ENCODE peak calls at places on chromosomes 1 and 21, in four cellular contexts. Z is progenitor cell of endocrine pancreas, O is PC-3, N is GM13976. H is an unnamed sample.

GRCh38 chr1:43329995-43330751 is 7.4 kb upstream of the MPL start:
- DNase-seq in Z (no peak), O (peak; percentile 57), N (peak; percentile 80), H (peak; percentile 38)

GRCh38 chr21:26130249-26130896 is 40.2 kb downstream of the APP start:
- DNase-seq in Z (no peak), O (no peak), N (no peak), H (peak; percentile 61)

GRCh38 chr1:214476229-214476957 is 75.0 kb downstream of the PTPN14 start:
- DNase-seq in Z (no peak), O (peak; percentile 78), N (no peak), H (peak; percentile 93)

GRCh38 chr1:241799414-241799813 is 48.6 kb upstream of the EXO1 start:
- DNase-seq in Z (no peak), O (no peak), N (no peak), H (peak; percentile 51)

GRCh38 chr1:230067441-230067870 is 418 bp downstream of the GALNT2 start:
- DNase-seq in Z (peak; percentile 39), O (peak; percentile 49), N (peak; percentile 51), H (peak; percentile 79)

GRCh38 chr1:2108213-2108876 is 58.1 kb downstream of the PRKCZ start:
- DNase-seq in Z (no peak), O (peak; percentile 31), N (peak; percentile 66), H (no peak)

GRCh38 chr1:155178441-155179106 is 4.9 kb downstream of the TRIM46 start:
- DNase-seq in Z (no peak), O (no peak), N (no peak), H (no peak)

GRCh38 chr21:34345091-34345871 is 18.5 kb upstream of the KCNE2 start:
- DNase-seq in Z (no peak), O (no peak), N (no peak), H (no peak)

GRCh38 chr1:188129856-188130838 is 1301.4 kb downstream of the PLA2G4A start:
- DNase-seq in Z (no peak), O (no peak), N (no peak), H (no peak)

GRCh38 chr1:7650801-7651200 is 120.3 kb upstream of the VAMP3 start:
- DNase-seq in Z (no peak), O (no peak), N (no peak), H (no peak)

GRCh38 chr21:45330075-45330781 is 42.5 kb upstream of the POFUT2 start:
- DNase-seq in Z (peak; percentile 40), O (peak; percentile 86), N (no peak), H (peak; percentile 79)

GRCh38 chr1:222390181-222390580 is 157.7 kb downstream of the HHIPL2 start:
- DNase-seq in Z (no peak), O (no peak), N (no peak), H (no peak)

GRCh38 chr1:106173101-106173500 is 883.4 kb upstream of the PRMT6 start:
- DNase-seq in Z (no peak), O (no peak), N (no peak), H (no peak)

GRCh38 chr1:206684478-206685255 is at the start of gene MAPKAPK2:
- DNase-seq in Z (peak; percentile 60), O (peak; percentile 76), N (peak; percentile 97), H (peak; percentile 83)

GRCh38 chr1:26145041-26145959 is 13.6 kb upstream of the FAM110D start:
- DNase-seq in Z (peak; percentile 67), O (peak; percentile 90), N (peak; percentile 80), H (peak; percentile 90)

GRCh38 chr1:235018161-235018560 is 110.5 kb downstream of the TOMM20 start:
- DNase-seq in Z (no peak), O (peak; percentile 93), N (no peak), H (peak; percentile 100)

GRCh38 chr1:247212012-247212411 is 40.2 kb upstream of the ZNF124 start:
- DNase-seq in Z (no peak), O (no peak), N (peak; percentile 58), H (no peak)

GRCh38 chr1:209755926-209756607 is at the start of gene TRAF3IP3:
- DNase-seq in Z (no peak), O (no peak), N (peak; percentile 74), H (no peak)

GRCh38 chr1:182768973-182769372 is 20.6 kb upstream of the NPL start:
- DNase-seq in Z (no peak), O (no peak), N (no peak), H (peak; percentile 63)

GRCh38 chr1:51583532-51583931 is 33.4 kb upstream of the OSBPL9 start:
- DNase-seq in Z (no peak), O (peak; percentile 43), N (no peak), H (no peak)

GRCh38 chr1:23376890-23377811 is 7.5 kb upstream of the ZNF436 start:
- DNase-seq in Z (no peak), O (peak; percentile 89), N (no peak), H (peak; percentile 89)

GRCh38 chr1:93629101-93630059 is 52.3 kb downstream of the BCAR3 start:
- DNase-seq in Z (no peak), O (peak; percentile 85), N (peak; percentile 64), H (peak; percentile 76)

GRCh38 chr1:93630168-93630567 is 51.5 kb downstream of the BCAR3 start:
- DNase-seq in Z (no peak), O (peak; percentile 57), N (no peak), H (peak; percentile 36)

GRCh38 chr1:93633313-93633712 is 48.3 kb downstream of the BCAR3 start:
- DNase-seq in Z (no peak), O (no peak), N (no peak), H (no peak)

GRCh38 chr1:93628682-93629081 is 53.0 kb downstream of the BCAR3 start:
- DNase-seq in Z (no peak), O (no peak), N (no peak), H (no peak)

DNA sequence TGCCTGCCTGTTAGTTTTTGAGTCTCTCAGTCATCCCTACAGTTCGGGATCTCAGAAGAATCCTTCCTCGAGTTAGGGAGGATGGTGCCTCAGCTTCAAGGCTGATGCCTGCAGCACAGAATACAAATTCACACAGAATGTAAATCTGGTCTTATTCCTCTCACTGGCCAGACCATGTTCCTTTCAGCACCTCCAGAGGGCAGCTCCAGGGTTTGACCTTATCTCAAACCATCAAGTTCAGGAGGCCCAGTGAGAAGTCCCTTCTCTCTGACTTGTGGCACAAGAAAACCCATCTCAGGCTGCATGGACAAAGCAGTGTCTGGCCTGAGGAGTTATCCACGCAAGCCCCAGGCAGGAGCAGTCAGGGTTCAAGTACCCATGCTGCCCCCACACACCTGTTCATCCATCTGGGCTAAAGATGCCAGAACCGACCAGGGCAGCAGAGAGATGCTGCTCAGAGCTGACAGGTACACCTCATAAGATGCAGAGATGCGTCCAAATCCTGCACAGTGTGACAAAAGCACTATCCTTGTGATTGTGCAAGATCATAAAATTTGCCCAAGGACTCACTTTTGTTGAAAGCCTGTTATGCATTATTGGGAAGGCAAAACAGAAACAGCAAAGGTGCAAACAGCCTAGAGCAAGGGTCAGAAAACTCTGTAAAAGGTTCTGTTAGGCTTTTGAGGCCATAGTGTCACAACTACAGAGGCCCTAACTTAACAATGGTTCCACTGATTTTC is 49.8 kb downstream of the BCAR3 start:
- DNase-seq in Z (no peak), O (no peak), N (no peak), H (no peak)
- TF ChIP-seq CTCF in Z (peak; percentile 29), O (peak; percentile 43), N (peak; percentile 12), H (peak; percentile 17)

DNA sequence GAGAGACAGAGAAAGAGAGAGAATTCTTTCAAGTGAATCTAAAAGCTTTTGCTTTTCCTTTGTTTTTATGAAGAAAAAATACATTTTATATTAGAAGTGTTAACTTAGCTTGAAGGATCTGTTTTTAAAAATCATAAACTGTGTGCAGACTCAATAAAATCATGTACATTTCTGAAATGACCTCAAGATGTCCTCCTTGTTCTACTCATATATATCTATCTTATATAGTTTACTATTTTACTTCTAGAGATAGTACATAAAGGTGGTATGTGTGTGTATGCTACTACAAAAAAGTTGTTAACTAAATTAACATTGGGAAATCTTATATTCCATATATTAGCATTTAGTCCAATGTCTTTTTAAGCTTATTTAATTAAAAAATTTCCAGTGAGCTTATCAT is 117.6 kb downstream of the PTPRC start:
- DNase-seq in Z (no peak), O (peak; percentile 41), N (no peak), H (peak; percentile 45)
- TF ChIP-seq CTCF in Z (peak; percentile 28), O (peak; percentile 46), N (no peak), H (peak; percentile 50)

GRCh38 chr1:14598007-14598497 is 433 bp upstream of the KAZN start:
- DNase-seq in Z (peak; percentile 39), O (no peak), N (peak; percentile 28), H (no peak)

GRCh38 chr1:14596591-14596990 is 1.9 kb upstream of the KAZN start:
- DNase-seq in Z (no peak), O (no peak), N (no peak), H (no peak)

GRCh38 chr1:14599173-14599754 is 779 bp downstream of the KAZN start:
- DNase-seq in Z (peak; percentile 22), O (no peak), N (peak; percentile 46), H (no peak)

GRCh38 chr1:14598498-14599172 is at the start of gene KAZN:
- DNase-seq in Z (peak; percentile 64), O (peak; percentile 40), N (peak; percentile 34), H (no peak)

DNA sequence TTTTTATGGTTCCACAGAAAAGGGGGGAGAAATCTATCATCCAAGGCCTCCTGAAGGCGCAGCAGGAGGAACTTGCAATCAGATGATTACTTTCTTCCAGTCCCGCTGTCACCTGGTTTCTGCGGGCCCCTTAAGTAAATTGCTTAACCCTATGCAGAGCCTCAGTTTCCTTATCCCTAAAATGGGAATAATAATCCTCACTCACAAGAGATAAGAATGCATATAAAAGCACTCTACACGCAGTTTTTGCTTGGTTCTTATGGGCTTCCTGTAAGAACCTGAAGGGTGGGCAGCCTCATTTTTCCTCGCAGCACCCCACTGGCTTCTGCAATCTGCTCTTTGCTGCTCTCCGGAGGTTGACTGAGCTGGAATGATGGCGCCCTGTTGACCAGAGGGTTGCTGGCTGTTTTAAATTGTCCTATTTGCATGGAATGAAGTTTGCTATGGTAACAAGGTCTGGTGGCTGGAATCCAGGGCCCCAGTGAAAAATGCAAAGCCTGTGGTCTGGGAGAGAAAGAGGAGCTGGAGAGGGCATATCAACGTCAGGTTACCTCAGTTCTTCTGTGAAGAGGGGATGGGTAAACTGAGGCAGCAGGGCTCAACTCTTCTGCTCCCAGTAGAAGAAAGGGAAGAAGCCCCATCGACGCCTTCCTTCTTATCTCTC is 1.0 kb upstream of the KAZN start:
- DNase-seq in Z (no peak), O (no peak), N (no peak), H (no peak)
- TF ChIP-seq CTCF in Z (no peak), O (no peak), N (no peak), H (no peak)

GRCh38 chr1:40435876-40436275 is 14.4 kb upstream of the ZFP69B start:
- DNase-seq in Z (no peak), O (no peak), N (no peak), H (no peak)

GRCh38 chr1:40439247-40439646 is 11.0 kb upstream of the ZFP69B start:
- DNase-seq in Z (no peak), O (no peak), N (no peak), H (no peak)

GRCh38 chr1:40435471-40435870 is 14.8 kb upstream of the ZFP69B start:
- DNase-seq in Z (no peak), O (no peak), N (no peak), H (no peak)

GRCh38 chr1:40432644-40433385 is 17.5 kb upstream of the ZFP69B start:
- DNase-seq in Z (no peak), O (no peak), N (no peak), H (no peak)

DNA sequence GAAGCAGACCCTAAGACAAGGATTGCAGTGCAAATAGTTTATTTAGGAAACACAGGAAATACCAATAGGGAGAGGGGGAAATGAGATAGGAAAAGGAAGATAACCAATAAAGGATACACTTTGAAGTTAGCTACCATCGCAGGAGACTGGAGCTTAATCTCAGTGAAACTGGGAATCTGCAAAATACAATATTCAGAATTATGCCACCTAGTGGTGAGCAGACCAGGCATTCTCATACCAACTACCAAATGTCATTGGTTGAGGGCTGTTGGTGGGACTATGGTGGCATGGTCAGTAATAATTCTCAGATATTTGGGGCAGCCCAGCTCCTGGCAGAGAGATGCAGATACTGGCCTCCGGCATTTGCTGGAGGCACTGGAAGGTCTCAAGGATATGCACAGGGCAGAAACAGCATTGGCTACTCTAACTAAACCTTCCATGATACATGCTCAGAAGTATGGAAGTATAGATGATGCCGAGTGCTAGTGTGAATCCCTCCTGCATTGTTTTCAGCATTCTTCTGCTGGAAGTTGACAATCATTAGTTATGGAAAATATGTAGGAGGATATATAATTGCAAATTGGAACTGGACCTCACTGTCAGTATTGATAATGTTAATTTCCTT is 11.8 kb upstream of the ZFP69B start:
- DNase-seq in Z (no peak), O (peak; percentile 55), N (peak; percentile 35), H (peak; percentile 17)
- TF ChIP-seq CTCF in Z (peak; percentile 76), O (peak; percentile 81), N (peak; percentile 33), H (peak; percentile 67)